ENCODE peak calls at places on chromosomes 6 and 20, in ten cellular contexts. H is EL, E is posterior vena cava, A is T-helper 2 cell, Q is nucleus accumbens, P is AG04450, B is NCI-H524, Y is tibial artery, O is uterus, F is RWPE2. N is an unnamed sample.

GRCh38 chr20:25580711-25581110 is 4.6 kb downstream of the NINL start:
- DNase-seq in H (no peak), B (no peak), F (no peak), E (no peak), O (no peak), Q (no peak), A (no peak), P (no peak), Y (no peak), N (no peak)

GRCh38 chr6:128505603-128506002 is 14.8 kb downstream of the PTPRK start:
- DNase-seq in O (no peak), F (no peak), Q (no peak), B (no peak), P (no peak), Y (no peak), E (no peak), H (no peak), A (no peak), N (no peak)

GRCh38 chr6:37187321-37188022 is 17.5 kb downstream of the PIM1 start:
- DNase-seq in F (no peak), H (peak), E (no peak), Y (no peak), B (no peak), P (no peak), O (no peak), A (no peak), Q (no peak), N (no peak)

GRCh38 chr6:121503633-121504032 is 68.2 kb downstream of the GJA1 start:
- DNase-seq in E (no peak), H (peak), Q (no peak), A (no peak), P (no peak), Y (no peak), O (no peak), B (no peak), F (no peak), N (no peak)

GRCh38 chr6:144898052-144898689 is 613.0 kb downstream of the UTRN start:
- DNase-seq in F (no peak), E (no peak), A (no peak), Q (no peak), P (peak), B (no peak), Y (no peak), O (no peak), H (peak), N (no peak)

GRCh38 chr20:50930139-50931047 is 844 bp downstream of the ADNP start:
- DNase-seq in O (peak), P (no peak), B (peak), Q (no peak), E (no peak), Y (peak), H (no peak), A (no peak), F (peak), N (no peak)

GRCh38 chr20:8144282-8145245 is 12.5 kb downstream of the PLCB1 start:
- DNase-seq in O (no peak), Q (no peak), E (no peak), Y (no peak), A (no peak), P (peak), F (no peak), H (peak), B (no peak), N (no peak)

GRCh38 chr20:17659801-17660200 is 22.2 kb downstream of the RRBP1 start:
- DNase-seq in B (no peak), Y (peak), P (no peak), H (no peak), O (peak), Q (no peak), E (no peak), A (no peak), F (peak), N (no peak)

GRCh38 chr20:52201395-52201794 is 9.8 kb upstream of the ZFP64 start:
- DNase-seq in F (no peak), Q (no peak), Y (no peak), P (no peak), E (no peak), A (no peak), B (peak), O (no peak), H (no peak), N (no peak)

GRCh38 chr6:42084889-42085288 is 34.6 kb downstream of the TAF8 start:
- DNase-seq in Y (no peak), A (no peak), H (no peak), F (no peak), B (no peak), O (no peak), E (no peak), P (no peak), Q (no peak), N (no peak)

GRCh38 chr6:33080127-33081089 is 4.6 kb downstream of the HLA-DPB1 start:
- DNase-seq in H (peak), O (peak), E (peak), Y (peak), P (no peak), Q (no peak), F (no peak), B (peak), A (no peak), N (peak)

GRCh38 chr6:145546265-145546664 is 189.1 kb downstream of the EPM2A start:
- DNase-seq in F (no peak), Y (no peak), Q (no peak), O (no peak), E (no peak), B (no peak), H (no peak), P (no peak), A (no peak), N (no peak)

GRCh38 chr6:162198925-162199324 is 528.6 kb downstream of the PRKN start:
- DNase-seq in P (no peak), A (no peak), F (no peak), Y (no peak), B (no peak), H (no peak), Q (no peak), O (no peak), E (no peak), N (no peak)